ENCODE peak calls at places on chromosomes 11 and 22, in seven cellular contexts. X, S, L, V, A, P and G are unnamed samples.
A peak's percentile ranks its signal among the peaks of the same experiment; 100 is the strongest.

GRCh38 chr11:121711900-121712424 is 259.2 kb upstream of the SORL1-AS1 start:
- DNase-seq in X (no peak), P (peak; percentile 25), S (no peak), V (no peak), L (no peak), A (no peak), G (peak; percentile 45)

GRCh38 chr11:91293119-91293518 is 931.5 kb upstream of the FAT3 start:
- DNase-seq in V (no peak), X (no peak), A (no peak), S (no peak), L (no peak), P (no peak), G (no peak)

GRCh38 chr11:1619449-1619848 is 2.5 kb downstream of the KRTAP5-4 start:
- DNase-seq in L (no peak), S (no peak), A (no peak), V (no peak), P (no peak), X (no peak), G (peak; percentile 20)

GRCh38 chr11:26948881-26949280 is 45.0 kb upstream of the FIBIN start:
- DNase-seq in S (no peak), P (no peak), X (no peak), A (no peak), L (no peak), V (no peak), G (no peak)

GRCh38 chr22:24599514-24599913 is 3.5 kb upstream of the GGT1 start:
- DNase-seq in V (peak; percentile 39), X (no peak), A (no peak), S (no peak), L (no peak), P (no peak), G (no peak)

GRCh38 chr11:46049325-46049860 is 71.9 kb downstream of the PHF21A start:
- DNase-seq in S (no peak), P (no peak), L (no peak), X (no peak), V (no peak), A (no peak), G (no peak)

GRCh38 chr11:67423891-67424613 is 4.2 kb upstream of the RPS6KB2 start:
- DNase-seq in P (no peak), S (no peak), X (no peak), A (no peak), V (peak; percentile 61), L (no peak), G (no peak)

GRCh38 chr11:12706531-12707499 is 32.6 kb downstream of the TEAD1 start:
- DNase-seq in V (peak; percentile 78), A (no peak), L (no peak), X (peak; percentile 56), P (no peak), S (no peak), G (peak; percentile 70)

GRCh38 chr22:24937114-24937513 is 9.4 kb downstream of the LHFPL7 start:
- DNase-seq in X (no peak), V (no peak), L (no peak), S (no peak), P (no peak), A (no peak), G (peak; percentile 31)

GRCh38 chr11:446886-447285 is 3.2 kb upstream of the PTDSS2 start:
- DNase-seq in S (no peak), X (no peak), L (no peak), V (peak; percentile 45), A (no peak), P (no peak), G (no peak)

GRCh38 chr11:124897681-124898680 is at the start of gene ROBO4:
- DNase-seq in P (peak; percentile 26), A (peak; percentile 57), V (peak; percentile 88), X (peak; percentile 92), S (no peak), L (no peak), G (peak; percentile 67)

GRCh38 chr22:44486538-44486937 is 11.5 kb downstream of the RTL6 start:
- DNase-seq in P (no peak), X (no peak), A (no peak), L (no peak), V (no peak), S (no peak), G (peak; percentile 16)

GRCh38 chr11:2791521-2792375 is 92.0 kb upstream of the KCNQ1OT1 start:
- DNase-seq in S (peak; percentile 18), V (peak; percentile 85), P (peak; percentile 25), A (no peak), L (no peak), X (no peak), G (no peak)

GRCh38 chr11:67436459-67437081 is 912 bp downstream of the PTPRCAP start:
- DNase-seq in A (no peak), P (peak; percentile 55), S (no peak), X (peak; percentile 23), L (no peak), V (no peak), G (no peak)

GRCh38 chr11:88414385-88414861 is 76.9 kb upstream of the CTSC start:
- DNase-seq in L (no peak), V (peak; percentile 36), A (no peak), S (no peak), X (peak; percentile 78), P (no peak), G (peak; percentile 86)

GRCh38 chr11:2475151-2475918 is 30.5 kb downstream of the KCNQ1 start:
- DNase-seq in P (no peak), V (no peak), S (no peak), X (no peak), A (no peak), L (no peak), G (no peak)

GRCh38 chr11:65869643-65870306 is 2.8 kb downstream of the EFEMP2 start:
- DNase-seq in L (no peak), V (peak; percentile 50), X (no peak), A (no peak), P (no peak), S (no peak), G (no peak)

GRCh38 chr11:102110761-102111010 is 439 bp downstream of the YAP1 start:
- DNase-seq in P (no peak), L (no peak), V (no peak), X (no peak), S (no peak), A (no peak), G (no peak)

GRCh38 chr11:105968021-105968697 is 53.9 kb downstream of the MSANTD4 start:
- DNase-seq in P (no peak), S (no peak), V (no peak), L (no peak), A (no peak), X (peak; percentile 65), G (peak; percentile 2)

GRCh38 chr11:2779981-2780849 is 80.4 kb upstream of the KCNQ1OT1 start:
- DNase-seq in P (peak; percentile 26), A (no peak), V (peak; percentile 70), X (peak; percentile 12), S (peak; percentile 16), L (no peak), G (peak; percentile 16)

GRCh38 chr11:61354208-61354607 is 7.5 kb downstream of the CYB561A3 start:
- DNase-seq in S (no peak), A (no peak), X (no peak), L (no peak), V (no peak), P (no peak), G (no peak)

GRCh38 chr11:112837162-112837826 is 123.9 kb upstream of the NCAM1 start:
- DNase-seq in X (no peak), S (peak; percentile 50), A (no peak), V (peak; percentile 59), P (no peak), L (no peak), G (peak; percentile 2)

GRCh38 chr11:94328587-94329080 is 24.3 kb downstream of the IZUMO1R start:
- DNase-seq in X (no peak), V (no peak), S (no peak), A (no peak), L (no peak), P (no peak), G (no peak)
- H3K4me3 ChIP-seq in X (no peak overlapping the region), V (no peak overlapping the region), S (no peak overlapping the region), A (no peak overlapping the region), L (no peak overlapping the region), P (no peak overlapping the region), G (no peak overlapping the region)

GRCh38 chr11:93736129-93736528 is 5.2 kb downstream of the TAF1D start:
- DNase-seq in V (no peak), A (no peak), X (peak; percentile 50), L (no peak), P (no peak), S (no peak), G (peak; percentile 26)
- H3K4me3 ChIP-seq in V (no peak overlapping the region), A (peak overlapping the region; percentile 84), X (no peak overlapping the region), L (no peak overlapping the region), P (no peak overlapping the region), S (no peak overlapping the region), G (no peak overlapping the region)

GRCh38 chr22:45496451-45496941 is 6.2 kb upstream of the FBLN1 start:
- DNase-seq in L (no peak), V (peak; percentile 83), P (peak; percentile 69), A (no peak), S (no peak), X (peak; percentile 83), G (peak; percentile 59)

GRCh38 chr22:45497268-45497667 is 5.4 kb upstream of the FBLN1 start:
- DNase-seq in A (no peak), V (no peak), L (no peak), S (no peak), P (no peak), X (peak; percentile 61), G (peak; percentile 56)

GRCh38 chr22:45493286-45493771 is 9.4 kb upstream of the FBLN1 start:
- DNase-seq in A (no peak), V (peak; percentile 80), P (peak; percentile 77), X (peak; percentile 89), S (no peak), L (no peak), G (peak; percentile 80)

GRCh38 chr22:45499746-45500145 is 2.9 kb upstream of the FBLN1 start:
- DNase-seq in A (no peak), S (no peak), V (peak; percentile 91), L (no peak), P (peak; percentile 73), X (no peak), G (no peak)

GRCh38 chr22:45497746-45498145 is 4.9 kb upstream of the FBLN1 start:
- DNase-seq in X (peak; percentile 79), V (peak; percentile 55), L (no peak), P (no peak), S (no peak), A (no peak), G (peak; percentile 65)
- H3K4me3 ChIP-seq in X (no peak overlapping the region), V (no peak overlapping the region), L (no peak overlapping the region), P (no peak overlapping the region), S (no peak overlapping the region), A (no peak overlapping the region), G (no peak overlapping the region)

GRCh38 chr11:63535734-63536133 is 874 bp upstream of the PLAAT4 start:
- DNase-seq in P (no peak), A (no peak), V (no peak), S (no peak), X (no peak), L (no peak), G (no peak)

GRCh38 chr11:63536669-63537292 is at the start of gene PLAAT4:
- DNase-seq in L (no peak), A (no peak), S (no peak), V (peak; percentile 67), X (peak; percentile 73), P (peak; percentile 46), G (peak; percentile 89)

GRCh38 chr11:63534895-63535461 is 1.6 kb upstream of the PLAAT4 start:
- DNase-seq in X (no peak), V (no peak), A (no peak), P (no peak), S (no peak), L (no peak), G (peak; percentile 47)

GRCh38 chr11:63534076-63534475 is 2.5 kb upstream of the PLAAT4 start:
- DNase-seq in X (no peak), P (no peak), L (no peak), S (no peak), A (no peak), V (no peak), G (no peak)

GRCh38 chr11:63537293-63538101 is 889 bp downstream of the PLAAT4 start:
- DNase-seq in V (peak; percentile 78), L (no peak), P (peak; percentile 82), A (no peak), S (no peak), X (peak; percentile 68), G (peak; percentile 77)
- H3K4me3 ChIP-seq in V (peak overlapping the region; percentile 42), L (no peak overlapping the region), P (peak overlapping the region; percentile 40), A (peak overlapping the region; percentile 28), S (peak overlapping the region; percentile 51), X (peak overlapping the region; percentile 48), G (peak overlapping the region; percentile 50)